ENCODE peak calls at places on chromosomes 6 and 20, in seven cellular contexts. One of them, this sample, is unnamed.

GRCh38 chr6:72856801-72857200 is 234.9 kb downstream of the KCNQ5 start:
- DNase-seq in body of pancreas: no peak
- DNase-seq in astrocyte of the spinal cord: no peak
- DNase-seq in skeletal muscle cell: no peak
- DNase-seq in kidney epithelial cell: no peak
- DNase-seq in Caco-2: no peak
- DNase-seq in CD8-positive, alpha-beta T cell: no peak
- DNase-seq in this sample: no peak

GRCh38 chr6:110556317-110557115 is 80.1 kb upstream of the SLC22A16 start:
- DNase-seq in body of pancreas: no peak
- DNase-seq in astrocyte of the spinal cord: no peak
- DNase-seq in skeletal muscle cell: no peak
- DNase-seq in kidney epithelial cell: no peak
- DNase-seq in Caco-2: no peak
- DNase-seq in CD8-positive, alpha-beta T cell: no peak
- DNase-seq in this sample: no peak

GRCh38 chr20:34189572-34190163 is 51.6 kb upstream of the ASIP start:
- DNase-seq in body of pancreas: no peak
- DNase-seq in astrocyte of the spinal cord: no peak
- DNase-seq in skeletal muscle cell: no peak
- DNase-seq in kidney epithelial cell: no peak
- DNase-seq in Caco-2: no peak
- DNase-seq in CD8-positive, alpha-beta T cell: no peak
- DNase-seq in this sample: no peak

GRCh38 chr6:57822896-57823358 is 505.5 kb downstream of the PRIM2 start:
- DNase-seq in body of pancreas: no peak
- DNase-seq in astrocyte of the spinal cord: peak
- DNase-seq in skeletal muscle cell: no peak
- DNase-seq in kidney epithelial cell: no peak
- DNase-seq in Caco-2: no peak
- DNase-seq in CD8-positive, alpha-beta T cell: no peak
- DNase-seq in this sample: peak

GRCh38 chr6:30768634-30769087 is 24.3 kb upstream of the IER3 start:
- DNase-seq in body of pancreas: no peak
- DNase-seq in astrocyte of the spinal cord: no peak
- DNase-seq in skeletal muscle cell: no peak
- DNase-seq in kidney epithelial cell: no peak
- DNase-seq in Caco-2: no peak
- DNase-seq in CD8-positive, alpha-beta T cell: no peak
- DNase-seq in this sample: no peak

GRCh38 chr6:1862411-1862810 is 252.7 kb downstream of the FOXC1 start:
- DNase-seq in body of pancreas: no peak
- DNase-seq in astrocyte of the spinal cord: no peak
- DNase-seq in skeletal muscle cell: no peak
- DNase-seq in kidney epithelial cell: no peak
- DNase-seq in Caco-2: no peak
- DNase-seq in CD8-positive, alpha-beta T cell: no peak
- DNase-seq in this sample: peak

GRCh38 chr6:25061289-25061945 is 125.7 kb upstream of the RIPOR2 start:
- DNase-seq in body of pancreas: no peak
- DNase-seq in astrocyte of the spinal cord: peak
- DNase-seq in skeletal muscle cell: no peak
- DNase-seq in kidney epithelial cell: no peak
- DNase-seq in Caco-2: no peak
- DNase-seq in CD8-positive, alpha-beta T cell: no peak
- DNase-seq in this sample: no peak

GRCh38 chr20:33490934-33491656 is 1.2 kb downstream of the CBFA2T2 start:
- DNase-seq in body of pancreas: no peak
- DNase-seq in astrocyte of the spinal cord: no peak
- DNase-seq in skeletal muscle cell: no peak
- DNase-seq in kidney epithelial cell: no peak
- DNase-seq in Caco-2: no peak
- DNase-seq in CD8-positive, alpha-beta T cell: no peak
- DNase-seq in this sample: no peak

GRCh38 chr6:1230689-1231605 is 81.0 kb upstream of the FOXQ1 start:
- DNase-seq in body of pancreas: no peak
- DNase-seq in astrocyte of the spinal cord: no peak
- DNase-seq in skeletal muscle cell: no peak
- DNase-seq in kidney epithelial cell: no peak
- DNase-seq in Caco-2: peak
- DNase-seq in CD8-positive, alpha-beta T cell: no peak
- DNase-seq in this sample: no peak

GRCh38 chr6:129131282-129131681 is 248.3 kb downstream of the LAMA2 start:
- DNase-seq in body of pancreas: peak
- DNase-seq in astrocyte of the spinal cord: peak
- DNase-seq in skeletal muscle cell: peak
- DNase-seq in kidney epithelial cell: no peak
- DNase-seq in Caco-2: no peak
- DNase-seq in CD8-positive, alpha-beta T cell: no peak
- DNase-seq in this sample: no peak

GRCh38 chr6:165222315-165223025 is 86.9 kb downstream of the C6orf118 start:
- DNase-seq in body of pancreas: no peak
- DNase-seq in astrocyte of the spinal cord: no peak
- DNase-seq in skeletal muscle cell: peak
- DNase-seq in kidney epithelial cell: no peak
- DNase-seq in Caco-2: no peak
- DNase-seq in CD8-positive, alpha-beta T cell: no peak
- DNase-seq in this sample: no peak

GRCh38 chr6:97497713-97498331 is 214.8 kb upstream of the MMS22L start:
- DNase-seq in body of pancreas: peak
- DNase-seq in astrocyte of the spinal cord: peak
- DNase-seq in skeletal muscle cell: peak
- DNase-seq in kidney epithelial cell: peak
- DNase-seq in Caco-2: peak
- DNase-seq in CD8-positive, alpha-beta T cell: peak
- DNase-seq in this sample: peak

GRCh38 chr6:160394654-160395035 is 46.5 kb downstream of the SLC22A3 start:
- DNase-seq in body of pancreas: peak
- DNase-seq in astrocyte of the spinal cord: no peak
- DNase-seq in skeletal muscle cell: no peak
- DNase-seq in kidney epithelial cell: no peak
- DNase-seq in Caco-2: no peak
- DNase-seq in CD8-positive, alpha-beta T cell: no peak
- DNase-seq in this sample: no peak

GRCh38 chr6:3872370-3872854 is 23.2 kb downstream of the FAM50B start:
- DNase-seq in body of pancreas: no peak
- DNase-seq in astrocyte of the spinal cord: no peak
- DNase-seq in skeletal muscle cell: no peak
- DNase-seq in kidney epithelial cell: no peak
- DNase-seq in Caco-2: no peak
- DNase-seq in CD8-positive, alpha-beta T cell: no peak
- DNase-seq in this sample: no peak

GRCh38 chr20:51228763-51229162 is 205.9 kb upstream of the KCNG1 start:
- DNase-seq in body of pancreas: no peak
- DNase-seq in astrocyte of the spinal cord: no peak
- DNase-seq in skeletal muscle cell: no peak
- DNase-seq in kidney epithelial cell: no peak
- DNase-seq in Caco-2: no peak
- DNase-seq in CD8-positive, alpha-beta T cell: no peak
- DNase-seq in this sample: no peak

GRCh38 chr6:143741480-143741879 is 63.7 kb downstream of the PHACTR2 start:
- DNase-seq in body of pancreas: no peak
- DNase-seq in astrocyte of the spinal cord: no peak
- DNase-seq in skeletal muscle cell: no peak
- DNase-seq in kidney epithelial cell: no peak
- DNase-seq in Caco-2: no peak
- DNase-seq in CD8-positive, alpha-beta T cell: no peak
- DNase-seq in this sample: no peak

GRCh38 chr20:41509801-41510200 is 108.4 kb downstream of the CHD6 start:
- DNase-seq in body of pancreas: peak
- DNase-seq in astrocyte of the spinal cord: peak
- DNase-seq in skeletal muscle cell: peak
- DNase-seq in kidney epithelial cell: no peak
- DNase-seq in Caco-2: no peak
- DNase-seq in CD8-positive, alpha-beta T cell: no peak
- DNase-seq in this sample: no peak

GRCh38 chr6:13536796-13537526 is 37.4 kb upstream of the SIRT5 start:
- DNase-seq in body of pancreas: no peak
- DNase-seq in astrocyte of the spinal cord: peak
- DNase-seq in skeletal muscle cell: no peak
- DNase-seq in kidney epithelial cell: no peak
- DNase-seq in Caco-2: no peak
- DNase-seq in CD8-positive, alpha-beta T cell: no peak
- DNase-seq in this sample: no peak

GRCh38 chr20:46172455-46172854 is 54.3 kb downstream of the CD40 start:
- DNase-seq in body of pancreas: no peak
- DNase-seq in astrocyte of the spinal cord: no peak
- DNase-seq in skeletal muscle cell: no peak
- DNase-seq in kidney epithelial cell: no peak
- DNase-seq in Caco-2: no peak
- DNase-seq in CD8-positive, alpha-beta T cell: no peak
- DNase-seq in this sample: no peak

GRCh38 chr20:46172961-46173536 is 54.9 kb downstream of the CD40 start:
- DNase-seq in body of pancreas: no peak
- DNase-seq in astrocyte of the spinal cord: no peak
- DNase-seq in skeletal muscle cell: no peak
- DNase-seq in kidney epithelial cell: no peak
- DNase-seq in Caco-2: no peak
- DNase-seq in CD8-positive, alpha-beta T cell: no peak
- DNase-seq in this sample: no peak

GRCh38 chr20:46175127-46175494 is 57.0 kb downstream of the CD40 start:
- DNase-seq in body of pancreas: no peak
- DNase-seq in astrocyte of the spinal cord: no peak
- DNase-seq in skeletal muscle cell: no peak
- DNase-seq in kidney epithelial cell: no peak
- DNase-seq in Caco-2: no peak
- DNase-seq in CD8-positive, alpha-beta T cell: no peak
- DNase-seq in this sample: no peak

GRCh38 chr20:46174469-46175126 is 56.5 kb downstream of the CD40 start:
- DNase-seq in body of pancreas: peak
- DNase-seq in astrocyte of the spinal cord: peak
- DNase-seq in skeletal muscle cell: peak
- DNase-seq in kidney epithelial cell: peak
- DNase-seq in Caco-2: no peak
- DNase-seq in CD8-positive, alpha-beta T cell: peak
- DNase-seq in this sample: no peak

GRCh38 chr20:46173652-46174468 is 55.7 kb downstream of the CD40 start:
- DNase-seq in body of pancreas: no peak
- DNase-seq in astrocyte of the spinal cord: no peak
- DNase-seq in skeletal muscle cell: no peak
- DNase-seq in kidney epithelial cell: no peak
- DNase-seq in Caco-2: no peak
- DNase-seq in CD8-positive, alpha-beta T cell: no peak
- DNase-seq in this sample: no peak
- H3K4me3 ChIP-seq in body of pancreas: no peak
- H3K4me3 ChIP-seq in astrocyte of the spinal cord: no peak
- H3K4me3 ChIP-seq in skeletal muscle cell: no peak
- H3K4me3 ChIP-seq in kidney epithelial cell: no peak
- H3K4me3 ChIP-seq in Caco-2: no peak
- H3K4me3 ChIP-seq in CD8-positive, alpha-beta T cell: no peak
- H3K4me3 ChIP-seq in this sample: no peak

GRCh38 chr6:87917861-87918260 is 129.8 kb upstream of the SPACA1 start:
- DNase-seq in body of pancreas: no peak
- DNase-seq in astrocyte of the spinal cord: no peak
- DNase-seq in skeletal muscle cell: no peak
- DNase-seq in kidney epithelial cell: no peak
- DNase-seq in Caco-2: no peak
- DNase-seq in CD8-positive, alpha-beta T cell: no peak
- DNase-seq in this sample: no peak

GRCh38 chr6:87918461-87918941 is 129.1 kb upstream of the SPACA1 start:
- DNase-seq in body of pancreas: no peak
- DNase-seq in astrocyte of the spinal cord: no peak
- DNase-seq in skeletal muscle cell: no peak
- DNase-seq in kidney epithelial cell: no peak
- DNase-seq in Caco-2: no peak
- DNase-seq in CD8-positive, alpha-beta T cell: no peak
- DNase-seq in this sample: no peak

GRCh38 chr6:87919001-87919400 is 128.6 kb upstream of the SPACA1 start:
- DNase-seq in body of pancreas: no peak
- DNase-seq in astrocyte of the spinal cord: no peak
- DNase-seq in skeletal muscle cell: no peak
- DNase-seq in kidney epithelial cell: no peak
- DNase-seq in Caco-2: no peak
- DNase-seq in CD8-positive, alpha-beta T cell: no peak
- DNase-seq in this sample: no peak

GRCh38 chr6:87914637-87915395 is 132.8 kb upstream of the SPACA1 start:
- DNase-seq in body of pancreas: no peak
- DNase-seq in astrocyte of the spinal cord: peak
- DNase-seq in skeletal muscle cell: no peak
- DNase-seq in kidney epithelial cell: no peak
- DNase-seq in Caco-2: no peak
- DNase-seq in CD8-positive, alpha-beta T cell: no peak
- DNase-seq in this sample: no peak

DNA sequence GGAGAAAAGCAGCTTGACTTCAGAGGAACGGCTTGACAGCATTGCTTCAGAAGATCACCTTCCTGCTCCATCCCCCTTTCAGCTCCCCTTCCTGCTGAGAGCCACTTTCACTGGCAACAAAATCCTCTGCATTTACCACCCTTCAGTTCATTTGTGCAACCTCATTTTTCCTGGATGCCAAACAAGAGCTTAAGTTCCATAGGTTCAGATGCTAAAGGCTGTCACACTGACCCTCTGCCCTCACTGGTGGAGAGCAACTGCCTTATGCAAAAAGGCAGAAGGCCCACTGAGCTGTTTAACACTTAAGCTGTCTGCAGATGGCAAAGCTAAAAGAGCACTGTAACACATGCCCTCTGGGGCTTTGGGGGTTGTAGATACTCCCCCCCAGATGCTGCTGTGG is 131.2 kb upstream of the SPACA1 start:
- DNase-seq in body of pancreas: no peak
- DNase-seq in astrocyte of the spinal cord: no peak
- DNase-seq in skeletal muscle cell: no peak
- DNase-seq in kidney epithelial cell: no peak
- DNase-seq in Caco-2: no peak
- DNase-seq in CD8-positive, alpha-beta T cell: no peak
- DNase-seq in this sample: no peak
- H3K4me3 ChIP-seq in body of pancreas: no peak
- H3K4me3 ChIP-seq in astrocyte of the spinal cord: no peak
- H3K4me3 ChIP-seq in skeletal muscle cell: no peak
- H3K4me3 ChIP-seq in kidney epithelial cell: no peak
- H3K4me3 ChIP-seq in Caco-2: no peak
- H3K4me3 ChIP-seq in CD8-positive, alpha-beta T cell: no peak
- H3K4me3 ChIP-seq in this sample: no peak

GRCh38 chr20:47784256-47784598 is 1.1 kb downstream of the SULF2 start:
- DNase-seq in body of pancreas: no peak
- DNase-seq in astrocyte of the spinal cord: no peak
- DNase-seq in skeletal muscle cell: no peak
- DNase-seq in kidney epithelial cell: no peak
- DNase-seq in Caco-2: no peak
- DNase-seq in CD8-positive, alpha-beta T cell: no peak
- DNase-seq in this sample: no peak
- H3K4me3 ChIP-seq in body of pancreas: no peak
- H3K4me3 ChIP-seq in astrocyte of the spinal cord: peak
- H3K4me3 ChIP-seq in skeletal muscle cell: peak
- H3K4me3 ChIP-seq in kidney epithelial cell: peak
- H3K4me3 ChIP-seq in Caco-2: peak
- H3K4me3 ChIP-seq in CD8-positive, alpha-beta T cell: no peak
- H3K4me3 ChIP-seq in this sample: peak

DNA sequence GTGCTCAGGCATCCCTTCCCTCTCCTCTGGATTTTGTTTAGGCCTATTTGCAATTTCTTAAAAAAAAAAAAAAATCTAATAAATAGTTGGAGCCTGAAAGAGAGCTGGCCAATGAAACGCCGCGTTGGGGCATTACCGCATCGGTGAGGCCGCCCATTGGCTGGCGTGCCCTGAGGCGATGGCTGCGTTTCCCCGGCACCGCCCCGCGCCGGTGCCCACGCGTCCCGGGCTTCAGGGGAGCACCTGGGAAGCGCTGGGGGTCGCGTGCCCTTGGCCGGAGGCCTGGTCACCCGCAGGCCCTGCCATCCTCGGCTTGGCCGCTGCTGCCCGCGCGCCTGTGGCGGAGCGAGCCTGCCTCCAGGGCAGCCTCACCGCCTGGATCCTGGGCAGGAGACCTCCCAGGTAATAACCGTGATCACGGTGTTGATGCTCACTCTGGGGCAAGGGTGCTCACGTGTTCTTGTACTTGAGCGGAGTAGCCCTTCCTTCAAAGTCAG is 155.4 kb downstream of the NRN1 start:
- DNase-seq in body of pancreas: peak
- DNase-seq in astrocyte of the spinal cord: peak
- DNase-seq in skeletal muscle cell: no peak
- DNase-seq in kidney epithelial cell: peak
- DNase-seq in Caco-2: no peak
- DNase-seq in CD8-positive, alpha-beta T cell: peak
- DNase-seq in this sample: no peak
- H3K4me3 ChIP-seq in body of pancreas: peak
- H3K4me3 ChIP-seq in astrocyte of the spinal cord: peak
- H3K4me3 ChIP-seq in skeletal muscle cell: peak
- H3K4me3 ChIP-seq in kidney epithelial cell: peak
- H3K4me3 ChIP-seq in Caco-2: no peak
- H3K4me3 ChIP-seq in CD8-positive, alpha-beta T cell: peak
- H3K4me3 ChIP-seq in this sample: peak

This sample was measured in keratinocyte.